ENCODE peak calls at places on chromosomes 12 and 14, in eight cellular contexts. F is choroid plexus epithelial cell; D is activated CD4-positive, alpha-beta T cell treated with anti-CD3 and anti-CD28 coated beads for 1 hour; P is epithelial cell of esophagus; N is fibroblast of the aortic adventitia; G is left lung; U is HuH-7.5; C is head of caudate nucleus. E is an unnamed sample.

GRCh38 chr14:58863576-58864345 is 226.0 kb downstream of the DACT1 start:
- DNase-seq in F (no peak), D (no peak), P (no peak), N (no peak), G (no peak), U (no peak), C (no peak), E (no peak)

GRCh38 chr14:62064741-62065323 is 302.6 kb downstream of the SNAPC1 start:
- DNase-seq in F (no peak), D (no peak), P (no peak), N (no peak), G (no peak), U (no peak), C (no peak), E (no peak)

GRCh38 chr12:2120982-2121758 is 68.4 kb downstream of the CACNA1C start:
- DNase-seq in F (no peak), D (no peak), P (no peak), N (no peak), G (no peak), U (no peak), C (no peak), E (no peak)

GRCh38 chr12:39393179-39393578 is 49.7 kb downstream of the KIF21A start:
- DNase-seq in F (no peak), D (no peak), P (no peak), N (no peak), G (no peak), U (no peak), C (no peak), E (no peak)

GRCh38 chr14:74257078-74257987 is 18.1 kb downstream of the VSX2 start:
- DNase-seq in F (peak; percentile 16), D (peak; percentile 46), P (peak; percentile 25), N (peak; percentile 20), G (peak; percentile 89), U (peak; percentile 51), C (peak; percentile 63), E (peak; percentile 45)

GRCh38 chr12:13277278-13277677 is 80.8 kb downstream of the EMP1 start:
- DNase-seq in F (no peak), D (no peak), P (no peak), N (no peak), G (no peak), U (no peak), C (no peak), E (no peak)

GRCh38 chr12:97368462-97369150 is 94.0 kb upstream of the RMST start:
- DNase-seq in F (no peak), D (no peak), P (no peak), N (no peak), G (no peak), U (no peak), C (no peak), E (peak; percentile 2)

GRCh38 chr12:78229491-78230209 is 399.0 kb downstream of the NAV3 start:
- DNase-seq in F (peak; percentile 81), D (no peak), P (peak; percentile 79), N (peak; percentile 53), G (no peak), U (peak; percentile 9), C (no peak), E (peak; percentile 6)

GRCh38 chr14:101010293-101010692 is 106.8 kb upstream of the RTL1 start:
- DNase-seq in F (no peak), D (no peak), P (no peak), N (no peak), G (no peak), U (no peak), C (no peak), E (no peak)

GRCh38 chr12:106682594-106683234 is 91.8 kb upstream of the RIC8B start:
- DNase-seq in F (peak; percentile 75), D (no peak), P (peak; percentile 35), N (peak; percentile 51), G (no peak), U (no peak), C (no peak), E (no peak)